ENCODE peak calls at places on chromosomes 5 and 9, in nine cellular contexts. One of them, this sample, is unnamed.

GRCh38 chr5:169335806-169336205 is 34.9 kb upstream of the SLIT3 start:
- DNase-seq in PC-9: no peak
- DNase-seq in fibroblast of pulmonary artery: no peak
- DNase-seq in RWPE2: no peak
- DNase-seq in tibial nerve: no peak
- DNase-seq in psoas muscle: no peak
- DNase-seq in astrocyte: no peak
- DNase-seq in gastrocnemius medialis: no peak
- DNase-seq in spleen: no peak
- DNase-seq in this sample: no peak

GRCh38 chr5:157143127-157143959 is 678 bp upstream of the MED7 start:
- DNase-seq in fibroblast of pulmonary artery: peak
- DNase-seq in gastrocnemius medialis: peak
- DNase-seq in psoas muscle: peak
- DNase-seq in PC-9: no peak
- DNase-seq in RWPE2: no peak
- DNase-seq in tibial nerve: peak
- DNase-seq in spleen: peak
- DNase-seq in astrocyte: no peak
- DNase-seq in this sample: no peak

GRCh38 chr5:1568201-1568979 is 44.6 kb upstream of the LPCAT1 start:
- DNase-seq in spleen: no peak
- DNase-seq in PC-9: peak
- DNase-seq in gastrocnemius medialis: no peak
- DNase-seq in tibial nerve: no peak
- DNase-seq in astrocyte: peak
- DNase-seq in fibroblast of pulmonary artery: peak
- DNase-seq in RWPE2: peak
- DNase-seq in psoas muscle: no peak
- DNase-seq in this sample: no peak

GRCh38 chr5:166595274-166595951 is 1696.0 kb upstream of the WWC1 start:
- DNase-seq in astrocyte: no peak
- DNase-seq in psoas muscle: no peak
- DNase-seq in PC-9: no peak
- DNase-seq in spleen: no peak
- DNase-seq in fibroblast of pulmonary artery: no peak
- DNase-seq in tibial nerve: no peak
- DNase-seq in RWPE2: no peak
- DNase-seq in gastrocnemius medialis: no peak
- DNase-seq in this sample: no peak

GRCh38 chr5:111748304-111748763 is 8.7 kb downstream of the NREP start:
- DNase-seq in PC-9: no peak
- DNase-seq in tibial nerve: no peak
- DNase-seq in fibroblast of pulmonary artery: peak
- DNase-seq in astrocyte: peak
- DNase-seq in psoas muscle: no peak
- DNase-seq in gastrocnemius medialis: no peak
- DNase-seq in RWPE2: peak
- DNase-seq in spleen: no peak
- DNase-seq in this sample: no peak

GRCh38 chr9:12464368-12464767 is 228.8 kb upstream of the TYRP1 start:
- DNase-seq in psoas muscle: no peak
- DNase-seq in RWPE2: no peak
- DNase-seq in fibroblast of pulmonary artery: no peak
- DNase-seq in gastrocnemius medialis: no peak
- DNase-seq in spleen: no peak
- DNase-seq in astrocyte: no peak
- DNase-seq in PC-9: no peak
- DNase-seq in tibial nerve: no peak
- DNase-seq in this sample: no peak

GRCh38 chr5:161400583-161400982 is 145.9 kb downstream of the GABRB2 start:
- DNase-seq in astrocyte: no peak
- DNase-seq in gastrocnemius medialis: no peak
- DNase-seq in psoas muscle: no peak
- DNase-seq in tibial nerve: no peak
- DNase-seq in fibroblast of pulmonary artery: no peak
- DNase-seq in RWPE2: no peak
- DNase-seq in PC-9: no peak
- DNase-seq in spleen: no peak
- DNase-seq in this sample: no peak

GRCh38 chr5:10653751-10654400 is 90.0 kb downstream of the ANKRD33B start:
- DNase-seq in gastrocnemius medialis: no peak
- DNase-seq in astrocyte: no peak
- DNase-seq in PC-9: no peak
- DNase-seq in fibroblast of pulmonary artery: no peak
- DNase-seq in RWPE2: no peak
- DNase-seq in psoas muscle: peak
- DNase-seq in spleen: peak
- DNase-seq in tibial nerve: no peak
- DNase-seq in this sample: no peak

GRCh38 chr5:18765304-18765703 is 1131.0 kb downstream of the TAF11L14 start:
- DNase-seq in astrocyte: no peak
- DNase-seq in gastrocnemius medialis: no peak
- DNase-seq in fibroblast of pulmonary artery: no peak
- DNase-seq in RWPE2: no peak
- DNase-seq in PC-9: no peak
- DNase-seq in psoas muscle: no peak
- DNase-seq in spleen: no peak
- DNase-seq in tibial nerve: no peak
- DNase-seq in this sample: no peak

GRCh38 chr5:134464988-134465855 is 53.5 kb upstream of the CDKN2AIPNL start:
- DNase-seq in RWPE2: peak
- DNase-seq in fibroblast of pulmonary artery: no peak
- DNase-seq in gastrocnemius medialis: no peak
- DNase-seq in tibial nerve: no peak
- DNase-seq in psoas muscle: no peak
- DNase-seq in astrocyte: no peak
- DNase-seq in spleen: peak
- DNase-seq in PC-9: no peak
- DNase-seq in this sample: no peak

GRCh38 chr9:16868706-16869105 is 1.8 kb downstream of the BNC2 start:
- DNase-seq in astrocyte: no peak
- DNase-seq in spleen: no peak
- DNase-seq in PC-9: no peak
- DNase-seq in psoas muscle: no peak
- DNase-seq in tibial nerve: no peak
- DNase-seq in fibroblast of pulmonary artery: peak
- DNase-seq in RWPE2: no peak
- DNase-seq in gastrocnemius medialis: no peak
- DNase-seq in this sample: no peak

GRCh38 chr9:112245126-112245525 is 70.0 kb upstream of the SUSD1 start:
- DNase-seq in tibial nerve: no peak
- DNase-seq in astrocyte: no peak
- DNase-seq in fibroblast of pulmonary artery: no peak
- DNase-seq in psoas muscle: no peak
- DNase-seq in gastrocnemius medialis: no peak
- DNase-seq in RWPE2: no peak
- DNase-seq in spleen: no peak
- DNase-seq in PC-9: no peak
- DNase-seq in this sample: no peak

GRCh38 chr5:137152616-137153015 is 346.5 kb downstream of the SPOCK1 start:
- DNase-seq in PC-9: no peak
- DNase-seq in spleen: no peak
- DNase-seq in astrocyte: peak
- DNase-seq in tibial nerve: no peak
- DNase-seq in fibroblast of pulmonary artery: no peak
- DNase-seq in psoas muscle: no peak
- DNase-seq in RWPE2: no peak
- DNase-seq in gastrocnemius medialis: no peak
- DNase-seq in this sample: no peak

GRCh38 chr5:130337179-130337888 is 433.1 kb downstream of the CHSY3 start:
- DNase-seq in astrocyte: peak
- DNase-seq in gastrocnemius medialis: no peak
- DNase-seq in spleen: no peak
- DNase-seq in PC-9: no peak
- DNase-seq in fibroblast of pulmonary artery: peak
- DNase-seq in psoas muscle: no peak
- DNase-seq in tibial nerve: no peak
- DNase-seq in RWPE2: no peak
- DNase-seq in this sample: no peak

GRCh38 chr5:134543820-134544692 is 18.6 kb downstream of the JADE2 start:
- DNase-seq in fibroblast of pulmonary artery: no peak
- DNase-seq in RWPE2: peak
- DNase-seq in spleen: peak
- DNase-seq in tibial nerve: no peak
- DNase-seq in psoas muscle: peak
- DNase-seq in gastrocnemius medialis: no peak
- DNase-seq in PC-9: no peak
- DNase-seq in astrocyte: no peak
- DNase-seq in this sample: peak

GRCh38 chr9:133892193-133892920 is 99.8 kb downstream of the VAV2 start:
- DNase-seq in gastrocnemius medialis: no peak
- DNase-seq in astrocyte: no peak
- DNase-seq in tibial nerve: no peak
- DNase-seq in spleen: no peak
- DNase-seq in psoas muscle: no peak
- DNase-seq in RWPE2: no peak
- DNase-seq in fibroblast of pulmonary artery: no peak
- DNase-seq in PC-9: no peak
- DNase-seq in this sample: no peak

GRCh38 chr9:92986175-92987110 is 39.1 kb downstream of the FGD3 start:
- DNase-seq in RWPE2: no peak
- DNase-seq in psoas muscle: no peak
- DNase-seq in spleen: no peak
- DNase-seq in astrocyte: no peak
- DNase-seq in PC-9: no peak
- DNase-seq in tibial nerve: no peak
- DNase-seq in gastrocnemius medialis: no peak
- DNase-seq in fibroblast of pulmonary artery: peak
- DNase-seq in this sample: peak

GRCh38 chr9:97502984-97503861 is 1.8 kb downstream of the TMOD1 start:
- DNase-seq in tibial nerve: no peak
- DNase-seq in gastrocnemius medialis: no peak
- DNase-seq in RWPE2: no peak
- DNase-seq in spleen: no peak
- DNase-seq in psoas muscle: no peak
- DNase-seq in astrocyte: no peak
- DNase-seq in fibroblast of pulmonary artery: no peak
- DNase-seq in PC-9: no peak
- DNase-seq in this sample: no peak
- H3K4me3 ChIP-seq in tibial nerve: peak
- H3K4me3 ChIP-seq in gastrocnemius medialis: peak
- H3K4me3 ChIP-seq in RWPE2: no peak
- H3K4me3 ChIP-seq in spleen: peak
- H3K4me3 ChIP-seq in psoas muscle: peak
- H3K4me3 ChIP-seq in astrocyte: no peak
- H3K4me3 ChIP-seq in fibroblast of pulmonary artery: no peak
- H3K4me3 ChIP-seq in PC-9: no peak
- H3K4me3 ChIP-seq in this sample: no peak

GRCh38 chr9:14320272-14321245 is 6.6 kb upstream of the NFIB start:
- DNase-seq in tibial nerve: no peak
- DNase-seq in astrocyte: peak
- DNase-seq in PC-9: peak
- DNase-seq in RWPE2: no peak
- DNase-seq in psoas muscle: no peak
- DNase-seq in fibroblast of pulmonary artery: peak
- DNase-seq in spleen: no peak
- DNase-seq in gastrocnemius medialis: peak
- DNase-seq in this sample: no peak
- H3K4me3 ChIP-seq in tibial nerve: peak
- H3K4me3 ChIP-seq in astrocyte: peak
- H3K4me3 ChIP-seq in PC-9: peak
- H3K4me3 ChIP-seq in RWPE2: peak
- H3K4me3 ChIP-seq in psoas muscle: peak
- H3K4me3 ChIP-seq in fibroblast of pulmonary artery: peak
- H3K4me3 ChIP-seq in spleen: no peak
- H3K4me3 ChIP-seq in gastrocnemius medialis: peak
- H3K4me3 ChIP-seq in this sample: no peak

DNA sequence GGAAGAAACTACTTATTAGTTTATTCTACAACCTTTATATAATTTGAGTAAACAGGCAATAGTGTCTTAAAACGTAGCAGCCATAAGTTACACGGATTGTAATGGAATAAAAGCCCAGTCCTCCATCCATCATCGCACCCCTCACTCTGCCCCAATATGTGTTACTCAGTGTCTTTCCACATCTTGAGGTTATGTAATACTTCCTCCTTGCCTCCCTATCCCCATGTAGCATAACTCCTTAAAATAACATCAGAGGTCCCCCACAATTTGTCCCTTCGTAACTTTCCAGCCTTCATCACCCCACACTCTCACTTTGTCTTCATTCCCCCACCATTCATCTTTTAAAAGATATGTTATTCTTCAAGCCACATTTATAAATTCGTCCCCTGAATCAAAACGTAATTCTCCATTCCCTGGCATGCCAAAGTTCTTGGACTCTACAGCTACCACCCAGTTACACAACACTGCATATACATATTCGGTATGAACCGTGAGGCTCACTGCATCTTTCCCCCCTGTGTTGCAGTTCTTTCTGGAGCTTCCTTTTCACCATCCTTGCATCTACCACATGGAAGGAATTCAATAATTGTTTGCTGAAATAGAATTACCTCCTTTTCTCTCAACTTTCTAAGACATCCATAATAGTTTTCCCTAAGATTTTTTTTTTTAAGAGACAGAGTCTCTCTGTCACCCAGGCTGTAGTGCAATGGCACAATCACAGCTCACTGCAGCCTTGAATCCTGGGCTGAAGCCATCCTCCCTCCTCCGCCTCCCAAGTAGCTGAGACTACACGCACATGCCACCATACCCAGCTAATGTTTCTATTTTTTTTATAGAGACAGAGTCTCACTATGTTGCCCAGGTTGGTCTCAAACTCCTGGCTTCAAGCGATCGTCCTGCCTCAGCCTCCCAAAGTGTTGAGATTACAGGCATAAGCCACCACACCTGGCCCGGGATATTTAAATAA is 3.4 kb downstream of the LPAR1 start:
- DNase-seq in psoas muscle: no peak
- DNase-seq in tibial nerve: no peak
- DNase-seq in gastrocnemius medialis: no peak
- DNase-seq in RWPE2: no peak
- DNase-seq in astrocyte: no peak
- DNase-seq in spleen: no peak
- DNase-seq in PC-9: no peak
- DNase-seq in fibroblast of pulmonary artery: peak
- DNase-seq in this sample: no peak
- H3K4me3 ChIP-seq in psoas muscle: no peak
- H3K4me3 ChIP-seq in tibial nerve: no peak
- H3K4me3 ChIP-seq in gastrocnemius medialis: peak
- H3K4me3 ChIP-seq in RWPE2: no peak
- H3K4me3 ChIP-seq in astrocyte: no peak
- H3K4me3 ChIP-seq in spleen: no peak
- H3K4me3 ChIP-seq in PC-9: no peak
- H3K4me3 ChIP-seq in fibroblast of pulmonary artery: peak
- H3K4me3 ChIP-seq in this sample: no peak

DNA sequence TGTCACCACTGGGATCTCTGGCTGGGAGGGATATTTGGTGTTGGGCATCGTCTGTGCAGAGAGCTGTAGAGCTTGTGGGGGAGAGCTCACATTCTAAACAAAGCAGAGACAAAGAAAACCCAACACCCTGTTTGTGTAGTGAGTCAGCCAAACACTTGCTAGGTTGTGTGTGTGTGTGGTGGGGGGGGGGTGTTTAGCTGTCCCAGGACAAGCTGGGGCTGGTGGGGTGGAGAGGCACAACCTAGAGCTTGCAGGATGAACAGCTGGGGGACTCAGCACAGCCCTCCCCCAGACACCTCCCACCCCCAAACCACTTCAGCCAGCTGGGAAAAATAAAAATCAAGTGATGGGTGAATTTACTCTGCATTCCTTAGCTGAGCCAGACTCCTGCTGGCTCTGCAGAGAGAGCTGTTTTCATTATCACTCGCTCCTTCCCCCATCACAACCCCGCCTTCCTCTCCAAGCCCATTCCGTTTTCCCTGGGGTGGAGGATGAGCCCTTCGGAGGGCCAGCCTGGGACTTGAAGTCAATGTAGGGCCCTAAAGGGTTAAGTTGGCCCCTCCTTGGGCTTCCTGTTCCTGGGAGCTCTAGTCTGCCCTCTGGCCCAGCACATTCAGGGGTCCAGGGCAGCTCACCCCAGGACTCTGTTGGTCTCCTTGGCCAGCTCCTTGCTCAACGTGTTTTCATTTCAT is 2.6 kb downstream of the OLFML2A start:
- DNase-seq in PC-9: peak
- DNase-seq in fibroblast of pulmonary artery: peak
- DNase-seq in RWPE2: no peak
- DNase-seq in gastrocnemius medialis: peak
- DNase-seq in tibial nerve: no peak
- DNase-seq in psoas muscle: peak
- DNase-seq in spleen: peak
- DNase-seq in astrocyte: peak
- DNase-seq in this sample: no peak
- H3K4me3 ChIP-seq in PC-9: no peak
- H3K4me3 ChIP-seq in fibroblast of pulmonary artery: no peak
- H3K4me3 ChIP-seq in RWPE2: no peak
- H3K4me3 ChIP-seq in gastrocnemius medialis: no peak
- H3K4me3 ChIP-seq in tibial nerve: no peak
- H3K4me3 ChIP-seq in psoas muscle: no peak
- H3K4me3 ChIP-seq in spleen: no peak
- H3K4me3 ChIP-seq in astrocyte: peak
- H3K4me3 ChIP-seq in this sample: no peak